ENCODE peak calls at places on chromosomes 4 and X, in nine cellular contexts. U is body of pancreas, A is transverse colon, S is HCT116, D is right lobe of liver, C is stomach, X is heart left ventricle, Q is uterus, T is ovary. N is an unnamed sample.

GRCh38 chr4:95548738-95549245 is at the start of gene UNC5C:
- DNase-seq in U (peak), A (peak), S (no peak), D (peak), C (peak), X (peak), Q (peak), T (peak), N (peak)

GRCh38 chr4:94834496-94834895 is 76.7 kb downstream of the BMPR1B start:
- DNase-seq in U (no peak), A (no peak), S (no peak), D (no peak), C (no peak), X (no peak), Q (no peak), T (no peak), N (no peak)

GRCh38 chr4:169253087-169253675 is 17.6 kb downstream of the SH3RF1 start:
- DNase-seq in U (no peak), A (no peak), S (no peak), D (no peak), C (no peak), X (no peak), Q (no peak), T (no peak), N (no peak)

GRCh38 chrX:42754582-42754981 is 23.4 kb downstream of the PPP1R2C start:
- DNase-seq in U (no peak), A (no peak), S (no peak), D (no peak), C (no peak), X (no peak), Q (no peak), T (no peak), N (no peak)

GRCh38 chrX:69173906-69174305 is 8.7 kb upstream of the PJA1 start:
- DNase-seq in U (no peak), A (no peak), S (no peak), D (no peak), C (no peak), X (no peak), Q (no peak), T (no peak), N (no peak)

GRCh38 chr4:119130365-119131065 is 5.1 kb upstream of the MYOZ2 start:
- DNase-seq in U (no peak), A (no peak), S (no peak), D (no peak), C (no peak), X (no peak), Q (no peak), T (no peak), N (no peak)

GRCh38 chrX:120514236-120514635 is 45.1 kb upstream of the LAMP2 start:
- DNase-seq in U (peak), A (no peak), S (no peak), D (no peak), C (no peak), X (no peak), Q (no peak), T (no peak), N (no peak)

GRCh38 chr4:20395160-20395773 is 143.6 kb downstream of the SLIT2 start:
- DNase-seq in U (peak), A (peak), S (peak), D (peak), C (peak), X (peak), Q (no peak), T (no peak), N (peak)

GRCh38 chr4:20944451-20944850 is 244.2 kb downstream of the PACRGL start:
- DNase-seq in U (no peak), A (no peak), S (no peak), D (no peak), C (no peak), X (no peak), Q (no peak), T (no peak), N (no peak)

GRCh38 chr4:1600811-1601532 is 83.1 kb downstream of the FAM53A start:
- DNase-seq in U (no peak), A (no peak), S (no peak), D (peak), C (no peak), X (peak), Q (no peak), T (no peak), N (no peak)

GRCh38 chrX:123704781-123705180 is 28.1 kb downstream of the THOC2 start:
- DNase-seq in U (no peak), A (no peak), S (no peak), D (no peak), C (no peak), X (no peak), Q (no peak), T (no peak), N (no peak)
- TF ChIP-seq POLR2A in U (no peak), A (no peak), S (no peak), D (no peak), C (no peak), X (no peak), Q (no peak), T (no peak), N (no peak)

DNA sequence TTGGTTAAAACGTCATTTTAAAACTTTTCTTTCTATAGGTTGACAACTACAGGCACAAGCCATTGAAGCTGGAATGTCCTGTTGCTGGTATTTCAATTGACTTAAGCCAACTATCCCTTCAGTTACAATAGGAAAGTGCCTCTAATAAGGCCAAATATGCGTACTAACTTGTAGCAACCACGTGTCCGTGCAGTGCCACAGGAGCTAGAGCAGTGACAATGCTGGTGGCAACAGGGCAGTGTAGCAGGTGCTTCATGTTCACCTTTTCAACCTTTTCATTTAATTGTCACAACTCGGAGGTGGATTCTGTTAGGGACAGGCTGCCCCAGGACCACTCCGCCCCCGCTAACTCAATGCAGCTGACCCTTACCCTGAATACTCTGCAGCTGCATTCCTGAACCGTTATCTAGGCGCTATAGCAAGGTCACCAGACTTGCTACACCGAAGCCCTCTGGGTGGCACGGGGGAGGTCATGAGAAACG is 37.7 kb downstream of the ERVMER34-1 start:
- DNase-seq in U (peak), A (no peak), S (no peak), D (no peak), C (no peak), X (peak), Q (no peak), T (no peak), N (peak)
- TF ChIP-seq POLR2A in U (no peak), A (no peak), S (no peak), D (no peak), C (no peak), X (no peak), Q (no peak), T (no peak), N (no peak)

GRCh38 chr4:42132099-42132498 is 20.4 kb downstream of the BEND4 start:
- DNase-seq in U (no peak), A (no peak), S (no peak), D (no peak), C (no peak), X (no peak), Q (no peak), T (no peak), N (no peak)

GRCh38 chr4:42133006-42133405 is 19.4 kb downstream of the BEND4 start:
- DNase-seq in U (no peak), A (no peak), S (no peak), D (no peak), C (no peak), X (no peak), Q (no peak), T (no peak), N (no peak)

DNA sequence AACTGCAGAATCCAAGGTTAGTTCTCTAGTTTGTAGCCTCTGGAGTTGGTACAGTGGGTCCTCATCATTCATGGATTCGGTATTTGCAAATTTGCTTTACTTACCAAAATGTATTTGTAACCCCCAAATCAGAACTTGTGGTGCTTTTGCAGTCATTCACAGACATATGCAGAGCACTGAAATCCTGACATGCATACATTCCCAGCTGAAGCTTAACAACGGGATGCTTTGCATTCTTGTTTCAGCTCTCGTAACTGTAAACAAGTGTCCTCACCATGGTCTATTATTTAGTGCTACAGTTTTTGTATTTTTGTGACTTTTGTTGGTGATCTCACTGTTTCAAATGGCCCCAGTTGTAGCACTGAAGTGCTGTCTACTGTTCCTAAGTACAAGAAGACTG is 16.1 kb downstream of the BEND4 start:
- DNase-seq in U (no peak), A (no peak), S (no peak), D (no peak), C (no peak), X (no peak), Q (no peak), T (no peak), N (no peak)
- TF ChIP-seq POLR2A in U (no peak), A (no peak), S (no peak), D (no peak), C (no peak), X (no peak), Q (no peak), T (no peak), N (no peak)

GRCh38 chrX:104135677-104136076 is 21.1 kb downstream of the SLC25A53 start:
- DNase-seq in U (no peak), A (no peak), S (no peak), D (no peak), C (no peak), X (no peak), Q (no peak), T (no peak), N (no peak)

GRCh38 chrX:104141087-104141760 is 15.6 kb downstream of the SLC25A53 start:
- DNase-seq in U (peak), A (no peak), S (no peak), D (no peak), C (no peak), X (no peak), Q (no peak), T (no peak), N (no peak)

GRCh38 chrX:104137496-104137895 is 19.3 kb downstream of the SLC25A53 start:
- DNase-seq in U (no peak), A (no peak), S (peak), D (no peak), C (no peak), X (no peak), Q (no peak), T (no peak), N (no peak)

GRCh38 chrX:104134583-104135261 is 22.1 kb downstream of the SLC25A53 start:
- DNase-seq in U (no peak), A (no peak), S (no peak), D (no peak), C (no peak), X (no peak), Q (no peak), T (no peak), N (no peak)

DNA sequence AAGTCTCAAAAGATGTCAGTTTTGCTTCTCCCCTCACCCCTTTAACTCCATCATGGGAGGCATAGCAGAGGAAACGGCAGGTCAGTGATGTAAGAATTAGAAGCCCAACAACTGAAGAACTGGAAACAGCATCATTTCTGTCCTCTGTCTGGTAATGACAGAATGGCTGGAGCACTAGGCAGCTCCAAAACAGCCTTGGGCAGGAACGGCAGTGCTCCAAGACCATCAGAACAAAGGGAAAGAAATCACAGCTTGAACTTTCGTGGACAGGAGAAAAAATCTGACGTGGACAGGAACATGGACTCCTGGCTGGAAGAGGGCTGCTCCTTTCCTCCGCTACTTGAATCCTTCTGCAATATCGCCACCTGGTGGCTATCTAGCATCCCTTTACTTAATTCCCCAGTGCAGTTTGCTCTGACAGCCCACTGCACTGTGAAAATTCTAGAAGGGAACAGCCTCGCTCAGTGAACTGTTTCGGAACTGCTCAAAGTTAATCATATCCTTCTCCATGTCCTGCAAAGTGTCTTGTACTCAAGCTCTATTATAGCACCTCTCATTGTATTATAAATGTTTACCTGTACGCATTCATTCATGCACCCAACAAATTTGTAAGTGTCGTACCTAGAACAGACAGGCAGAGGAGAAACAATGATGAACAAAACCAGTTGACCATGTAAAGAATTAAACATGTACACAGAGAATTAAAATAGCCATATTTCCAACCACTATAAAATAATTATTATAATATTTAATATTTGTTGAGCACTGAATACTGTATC is 20.4 kb downstream of the SLC25A53 start:
- DNase-seq in U (peak), A (peak), S (peak), D (no peak), C (peak), X (peak), Q (peak), T (peak), N (peak)
- TF ChIP-seq POLR2A in U (no peak), A (no peak), S (no peak), D (no peak), C (no peak), X (no peak), Q (no peak), T (no peak), N (no peak)

GRCh38 chr4:68950033-68950432 is 1.6 kb downstream of the UGT2A3 start:
- DNase-seq in U (no peak), A (no peak), S (no peak), D (no peak), C (no peak), X (no peak), Q (no peak), T (no peak), N (no peak)

GRCh38 chr4:68953056-68953455 is 1.5 kb upstream of the UGT2A3 start:
- DNase-seq in U (no peak), A (no peak), S (no peak), D (no peak), C (no peak), X (no peak), Q (no peak), T (no peak), N (no peak)

GRCh38 chr4:68948985-68949384 is 2.6 kb downstream of the UGT2A3 start:
- DNase-seq in U (no peak), A (no peak), S (no peak), D (no peak), C (no peak), X (no peak), Q (no peak), T (no peak), N (no peak)

GRCh38 chr4:68951806-68952585 is 392 bp upstream of the UGT2A3 start:
- DNase-seq in U (no peak), A (no peak), S (no peak), D (no peak), C (no peak), X (no peak), Q (no peak), T (no peak), N (no peak)

GRCh38 chr4:68951078-68951805 is at the start of gene UGT2A3:
- DNase-seq in U (peak), A (peak), S (no peak), D (peak), C (no peak), X (no peak), Q (no peak), T (no peak), N (peak)
- TF ChIP-seq POLR2A in U (peak), A (peak), S (no peak), D (peak), C (no peak), X (no peak), Q (no peak), T (no peak), N (no peak)

DNA sequence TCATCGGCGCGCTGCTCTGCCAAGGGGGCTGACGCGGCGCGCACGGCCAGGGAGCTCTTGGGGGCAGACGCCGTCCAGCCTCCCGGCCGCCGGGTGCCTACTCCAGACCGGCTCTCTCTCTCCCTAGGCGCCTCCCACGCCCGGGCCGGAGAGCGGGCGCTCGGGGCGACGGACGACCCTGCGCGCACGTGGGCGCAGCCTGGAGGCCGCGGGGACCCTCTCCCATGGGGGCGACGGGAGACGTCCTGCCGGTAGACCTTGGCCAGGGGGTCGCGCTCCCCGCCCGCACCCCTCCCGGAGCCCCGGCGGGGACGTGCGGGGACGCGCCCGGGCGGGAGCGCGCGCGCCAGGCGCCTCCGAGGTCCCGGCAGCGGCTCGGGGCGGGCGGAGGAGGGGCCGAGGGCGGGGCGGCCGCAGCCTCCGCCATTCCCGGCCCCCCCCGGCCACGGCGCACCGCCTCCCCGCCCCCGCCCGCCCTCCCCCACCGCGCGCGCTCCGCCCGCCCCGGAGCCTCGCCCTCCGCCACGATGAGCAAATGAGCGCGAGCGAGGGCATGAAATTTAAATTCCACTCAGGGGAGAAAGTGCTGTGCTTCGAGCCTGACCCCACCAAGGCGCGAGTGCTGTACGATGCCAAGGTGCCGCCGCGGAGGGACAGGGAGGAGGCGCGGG is at the start of gene MSL3:
- DNase-seq in U (peak), A (peak), S (no peak), D (peak), C (peak), X (peak), Q (no peak), T (peak), N (peak)
- TF ChIP-seq POLR2A in U (peak), A (peak), S (no peak), D (peak), C (no peak), X (no peak), Q (peak), T (no peak), N (peak)

GRCh38 chr4:112515278-112516075 is 503 bp downstream of the NEUROG2 start:
- DNase-seq in U (peak), A (no peak), S (no peak), D (no peak), C (no peak), X (no peak), Q (no peak), T (peak), N (no peak)
- TF ChIP-seq POLR2A in U (no peak), A (no peak), S (no peak), D (no peak), C (no peak), X (no peak), Q (no peak), T (no peak), N (no peak)

GRCh38 chrX:48597353-48598264 is at the start of gene WDR13:
- DNase-seq in U (peak), A (peak), S (peak), D (peak), C (peak), X (peak), Q (peak), T (peak), N (peak)
- TF ChIP-seq POLR2A in U (peak), A (peak), S (peak), D (peak), C (peak), X (no peak), Q (peak), T (peak), N (peak)

GRCh38 chr4:38757945-38758344 is 24.8 kb downstream of the TLR10 start:
- DNase-seq in U (peak), A (peak), S (peak), D (no peak), C (peak), X (no peak), Q (no peak), T (no peak), N (no peak)

GRCh38 chr4:38747629-38748028 is 35.2 kb downstream of the TLR10 start:
- DNase-seq in U (no peak), A (no peak), S (no peak), D (no peak), C (no peak), X (no peak), Q (no peak), T (no peak), N (no peak)

GRCh38 chr4:38752393-38752961 is 30.3 kb downstream of the TLR10 start:
- DNase-seq in U (no peak), A (no peak), S (no peak), D (no peak), C (no peak), X (no peak), Q (no peak), T (no peak), N (no peak)

GRCh38 chr4:38751341-38752043 is 31.3 kb downstream of the TLR10 start:
- DNase-seq in U (no peak), A (no peak), S (no peak), D (no peak), C (no peak), X (no peak), Q (no peak), T (no peak), N (no peak)

GRCh38 chr4:38753021-38753806 is 29.6 kb downstream of the TLR10 start:
- DNase-seq in U (peak), A (peak), S (peak), D (no peak), C (peak), X (peak), Q (peak), T (peak), N (peak)
- TF ChIP-seq POLR2A in U (peak), A (no peak), S (no peak), D (no peak), C (no peak), X (no peak), Q (peak), T (no peak), N (no peak)

DNA sequence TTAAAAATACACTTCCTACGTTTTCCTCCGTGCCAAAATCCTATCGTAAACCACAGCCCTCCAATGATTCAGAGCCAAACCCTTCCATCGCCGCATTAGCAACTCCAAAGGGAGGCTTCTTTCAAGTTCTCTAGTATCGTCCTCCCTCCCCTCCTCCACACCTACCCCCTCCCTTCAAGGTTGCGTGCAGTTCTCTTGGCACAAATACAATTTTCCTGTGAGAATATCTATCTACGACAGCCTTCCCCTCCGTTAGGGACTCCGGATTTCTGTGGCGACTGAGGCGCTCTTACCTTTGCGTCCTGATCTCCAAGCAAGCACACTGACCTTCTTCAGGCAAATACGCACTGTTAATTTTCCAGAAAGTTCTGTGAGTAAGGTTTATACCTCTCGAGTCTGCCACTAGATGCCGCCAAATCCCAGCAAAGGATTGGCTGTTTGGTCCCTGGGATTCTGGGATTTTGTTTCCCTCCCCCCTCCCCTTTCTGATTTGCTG is 1.2 kb upstream of the MORF4L2 start:
- DNase-seq in U (peak), A (peak), S (peak), D (peak), C (peak), X (peak), Q (peak), T (peak), N (peak)
- TF ChIP-seq POLR2A in U (peak), A (no peak), S (no peak), D (peak), C (no peak), X (no peak), Q (peak), T (peak), N (peak)